ENCODE peak calls at places on chromosomes 12 and 14, in six cellular contexts. R, K, B, U, G and S are unnamed samples.

GRCh38 chr12:86914716-86915115 is 658.5 kb upstream of the MGAT4C start:
- DNase-seq in G (no peak), B (peak), R (peak), K (no peak), U (peak), S (peak)

GRCh38 chr14:93059917-93060545 is 55.7 kb downstream of the ITPK1 start:
- DNase-seq in K (no peak), G (no peak), B (no peak), U (no peak), R (peak), S (no peak)

GRCh38 chr12:98416845-98417244 is 98.5 kb upstream of the TMPO start:
- DNase-seq in R (no peak), G (no peak), U (no peak), K (no peak), B (no peak), S (peak)

GRCh38 chr14:64704743-64705405 is 650 bp downstream of the PLEKHG3 start:
- DNase-seq in U (no peak), G (peak), R (no peak), B (peak), K (peak), S (no peak)

GRCh38 chr14:106613256-106613655 is 1086.9 kb downstream of the TMEM121 start:
- DNase-seq in R (no peak), U (no peak), G (no peak), K (no peak), B (no peak), S (no peak)

GRCh38 chr12:114936148-114937099 is 252.4 kb upstream of the TBX3 start:
- DNase-seq in U (peak), B (no peak), G (no peak), K (no peak), R (no peak), S (peak)

GRCh38 chr12:63041601-63042000 is 106.7 kb upstream of the PPM1H start:
- DNase-seq in K (no peak), R (no peak), G (no peak), B (no peak), U (no peak), S (no peak)

GRCh38 chr14:49164074-49164473 is 422.1 kb downstream of the RPS29 start:
- DNase-seq in R (no peak), K (no peak), U (no peak), G (no peak), B (no peak), S (no peak)

GRCh38 chr12:51082561-51083139 is 746 bp downstream of the CSRNP2 start:
- DNase-seq in G (peak), R (no peak), U (peak), K (no peak), B (no peak), S (peak)

GRCh38 chr12:3083241-3083921 is 6.2 kb downstream of the TSPAN9 start:
- DNase-seq in K (no peak), G (no peak), R (no peak), U (no peak), B (no peak), S (no peak)

GRCh38 chr12:120994589-120995337 is 16.4 kb downstream of the HNF1A start:
- DNase-seq in G (no peak), B (no peak), K (no peak), R (no peak), U (peak), S (no peak)

GRCh38 chr12:12505544-12506501 is 56.8 kb downstream of the DUSP16 start:
- DNase-seq in R (no peak), G (no peak), K (no peak), U (no peak), B (peak), S (no peak)

GRCh38 chr14:103623883-103624482 is 5.0 kb upstream of the KLC1 start:
- DNase-seq in K (peak), R (no peak), G (peak), U (no peak), B (no peak), S (no peak)

GRCh38 chr12:78470354-78471195 is 394.0 kb upstream of the SYT1 start:
- DNase-seq in K (no peak), B (peak), G (peak), R (no peak), U (peak), S (peak)

GRCh38 chr12:120043421-120043820 is 54.4 kb downstream of the BICDL1 start:
- DNase-seq in K (no peak), R (no peak), U (no peak), G (no peak), B (no peak), S (no peak)

GRCh38 chr12:45535610-45536180 is 193.8 kb upstream of the ARID2 start:
- DNase-seq in G (no peak), K (no peak), U (no peak), R (no peak), B (no peak), S (no peak)

GRCh38 chr14:77902806-77903205 is 102.9 kb downstream of the ADCK1 start:
- DNase-seq in G (no peak), B (no peak), U (no peak), K (no peak), R (no peak), S (no peak)

GRCh38 chr12:108801736-108802665 is 55.4 kb downstream of the SSH1 start:
- DNase-seq in R (no peak), B (peak), G (peak), K (peak), U (peak), S (no peak)

GRCh38 chr12:56581418-56582145 is 48.5 kb downstream of the BAZ2A start:
- DNase-seq in R (no peak), B (no peak), G (no peak), K (no peak), U (peak), S (peak)

GRCh38 chr12:64833928-64834327 is 9.5 kb downstream of the TBC1D30 start:
- DNase-seq in G (no peak), U (no peak), B (no peak), R (no peak), K (no peak), S (no peak)

GRCh38 chr14:76647699-76648298 is 113.5 kb upstream of the VASH1 start:
- DNase-seq in G (peak), U (peak), K (no peak), R (peak), B (peak), S (peak)

GRCh38 chr12:49706351-49707126 is 666 bp downstream of the FMNL3 start:
- DNase-seq in B (peak), K (no peak), U (peak), R (no peak), G (peak), S (peak)

GRCh38 chr12:47014474-47014873 is 64.9 kb upstream of the PCED1B start:
- DNase-seq in K (no peak), G (no peak), R (no peak), B (no peak), U (peak), S (no peak)

GRCh38 chr12:20376984-20377383 is 8.6 kb downstream of the PDE3A start:
- DNase-seq in G (no peak), U (peak), K (no peak), B (no peak), R (peak), S (no peak)
- TF ChIP-seq CTCF in G (peak), U (peak), K (no peak), B (peak), R (no peak), S (no peak)

DNA sequence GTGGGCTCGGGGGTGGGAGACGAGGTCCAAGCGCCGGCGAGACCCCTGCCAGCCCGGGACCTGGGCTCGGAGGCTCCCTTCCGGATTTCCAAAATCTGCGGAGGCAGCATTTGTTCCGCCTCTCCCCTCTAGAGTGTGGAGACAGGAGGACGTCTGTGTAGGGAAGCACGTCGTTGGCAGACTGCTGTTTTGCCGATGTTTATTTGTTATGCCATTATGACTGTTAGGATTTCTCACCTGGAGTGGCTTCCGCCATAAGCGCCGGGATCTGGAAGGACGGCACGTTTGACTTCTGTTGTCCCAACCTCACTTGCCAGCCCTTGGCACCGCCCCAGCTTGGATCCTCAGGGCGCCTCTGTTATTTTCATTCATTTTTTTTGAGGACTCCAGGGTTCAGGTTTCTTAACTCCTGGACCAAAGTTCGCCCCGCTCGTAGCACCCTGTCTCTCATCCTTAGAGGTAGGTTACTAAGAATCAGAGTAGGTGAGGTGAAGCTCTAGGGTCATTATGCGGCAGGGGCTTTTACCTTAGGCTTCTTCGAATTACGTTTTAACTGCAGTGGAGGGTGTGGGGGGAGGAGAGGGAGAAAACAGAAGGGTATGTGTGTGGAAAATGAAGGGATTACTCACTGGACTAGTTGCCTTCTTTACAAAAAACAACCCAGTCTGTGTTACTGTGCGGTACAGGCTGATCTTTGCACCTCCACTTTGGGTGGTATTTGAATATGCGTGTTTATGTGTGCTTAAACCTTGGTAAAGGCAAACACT is 547 bp upstream of the PYGL start:
- DNase-seq in K (peak), U (peak), G (peak), R (no peak), B (peak), S (peak)
- H3K27ac ChIP-seq in K (peak), U (peak), G (peak), R (peak), B (peak), S (peak)

DNA sequence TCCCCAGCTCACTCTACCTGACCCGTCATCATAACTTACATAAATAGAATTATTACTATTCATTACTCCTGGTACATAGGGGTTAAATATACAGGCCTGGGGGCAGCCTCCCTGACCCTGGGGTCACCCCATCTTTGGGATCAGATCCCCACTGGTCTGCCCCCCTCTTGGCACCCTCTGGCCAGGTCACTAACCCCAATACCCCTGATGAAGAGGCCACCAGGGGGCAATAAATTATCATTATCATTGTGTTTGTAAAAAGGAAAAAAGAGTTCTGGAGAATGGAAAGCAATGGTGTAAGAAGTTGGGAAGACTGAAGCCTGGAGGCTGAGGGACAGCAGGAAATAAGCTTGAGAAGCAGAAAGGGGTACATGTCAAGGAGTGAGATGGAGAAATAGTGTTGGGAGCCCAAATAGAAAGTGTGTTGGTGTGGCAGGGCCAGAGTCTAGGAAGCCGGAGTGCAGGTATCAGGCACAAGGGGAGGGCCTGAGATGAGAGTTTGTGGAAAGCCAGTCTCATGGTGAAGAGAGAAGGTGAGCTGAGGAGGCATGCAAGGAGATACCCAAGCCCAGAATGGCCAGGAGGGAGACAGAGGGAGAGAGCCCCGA is 6.1 kb upstream of the AAAS start:
- DNase-seq in R (no peak), U (no peak), B (no peak), G (no peak), K (no peak), S (no peak)
- TF ChIP-seq CTCF in R (no peak), U (peak), B (peak), G (peak), K (no peak), S (peak)

GRCh38 chr14:61476105-61476736 is 154.8 kb downstream of the PRKCH start:
- DNase-seq in U (no peak), B (no peak), G (no peak), R (no peak), K (no peak), S (no peak)

GRCh38 chr14:61474021-61474420 is 152.6 kb downstream of the PRKCH start:
- DNase-seq in R (no peak), K (no peak), U (no peak), G (no peak), B (no peak), S (no peak)

GRCh38 chr14:61475316-61475715 is 153.9 kb downstream of the PRKCH start:
- DNase-seq in B (peak), U (no peak), G (no peak), R (peak), K (no peak), S (peak)

GRCh38 chr14:61472801-61473376 is 151.5 kb downstream of the PRKCH start:
- DNase-seq in B (no peak), G (peak), K (no peak), R (no peak), U (no peak), S (no peak)

GRCh38 chr14:61474671-61475070 is 153.3 kb downstream of the PRKCH start:
- DNase-seq in K (no peak), B (no peak), G (no peak), U (no peak), R (no peak), S (no peak)
- H3K27ac ChIP-seq in K (no peak), B (no peak), G (peak), U (no peak), R (peak), S (no peak)